ENCODE peak calls at places on chromosomes 12 and 14, in five cellular contexts. H is esophagus squamous epithelium, E is cardiac fibroblast, B is upper lobe of left lung, T is heart left ventricle. Q is an unnamed sample.

GRCh38 chr12:105733579-105733978 is 403.1 kb downstream of the C12orf75 start:
- DNase-seq in T (no peak), B (no peak), H (no peak), E (no peak), Q (no peak)

GRCh38 chr14:104291123-104292000 is 153.0 kb downstream of the KIF26A start:
- DNase-seq in H (no peak), E (no peak), B (peak), T (no peak), Q (no peak)

GRCh38 chr14:21631084-21631483 is 3.7 kb downstream of the OR10G2 start:
- DNase-seq in T (no peak), B (no peak), E (no peak), H (no peak), Q (no peak)

GRCh38 chr14:55136241-55136640 is 7.2 kb downstream of the LGALS3 start:
- DNase-seq in B (no peak), E (peak), H (no peak), T (no peak), Q (peak)

GRCh38 chr12:121181181-121181580 is 28.7 kb upstream of the P2RX4 start:
- DNase-seq in B (no peak), H (no peak), E (peak), T (no peak), Q (peak)

GRCh38 chr14:36315159-36315853 is 5.1 kb downstream of the MBIP start:
- DNase-seq in H (no peak), E (no peak), B (no peak), T (no peak), Q (no peak)

GRCh38 chr12:82527165-82527780 is 159.4 kb upstream of the TMTC2 start:
- DNase-seq in H (no peak), T (no peak), B (no peak), E (peak), Q (peak)

GRCh38 chr14:68546839-68547238 is 246.0 kb downstream of the ZFP36L1 start:
- DNase-seq in B (no peak), T (no peak), E (peak), H (no peak), Q (peak)

GRCh38 chr12:88665051-88665450 is 84.8 kb upstream of the KITLG start:
- DNase-seq in H (no peak), E (peak), T (no peak), B (no peak), Q (peak)

GRCh38 chr12:65879878-65880277 is 55.6 kb downstream of the HMGA2 start:
- DNase-seq in T (no peak), H (no peak), E (peak), B (no peak), Q (peak)

GRCh38 chr14:77076118-77076631 is 21.9 kb upstream of the CIPC start:
- DNase-seq in E (peak), B (peak), T (peak), H (no peak), Q (peak)

GRCh38 chr12:6899837-6900519 is 4.6 kb upstream of the LRRC23 start:
- DNase-seq in E (peak), B (peak), T (peak), H (no peak), Q (peak)

GRCh38 chr12:59792647-59793046 is 196.8 kb downstream of the SLC16A7 start:
- DNase-seq in E (no peak), T (no peak), B (no peak), H (no peak), Q (no peak)

GRCh38 chr12:98817779-98818178 is 172.7 kb downstream of the APAF1 start:
- DNase-seq in E (no peak), B (no peak), T (no peak), H (no peak), Q (no peak)

GRCh38 chr14:85319101-85319500 is 210.8 kb upstream of the FLRT2 start:
- DNase-seq in E (no peak), B (no peak), H (no peak), T (no peak), Q (no peak)

GRCh38 chr14:88323086-88323519 is at the start of gene KCNK10:
- DNase-seq in H (no peak), E (peak), B (no peak), T (no peak), Q (no peak)

GRCh38 chr14:81537193-81537592 is 3.5 kb upstream of the SEL1L start:
- DNase-seq in T (no peak), B (no peak), H (no peak), E (no peak), Q (no peak)

GRCh38 chr14:100788517-100789365 is 37.2 kb upstream of the MEG3 start:
- DNase-seq in H (no peak), T (no peak), B (no peak), E (no peak), Q (no peak)

GRCh38 chr12:56634242-56634836 is 4.2 kb upstream of the BAZ2A start:
- DNase-seq in B (peak), H (no peak), E (peak), T (peak), Q (no peak)

GRCh38 chr12:92133795-92134637 is 11.6 kb downstream of the BTG1 start:
- DNase-seq in H (no peak), T (no peak), E (no peak), B (no peak), Q (no peak)

GRCh38 chr12:89733579-89734201 is 25.1 kb upstream of the ATP2B1 start:
- DNase-seq in T (no peak), B (no peak), E (peak), H (no peak), Q (peak)

GRCh38 chr14:49306152-49306751 is 279.9 kb downstream of the RPS29 start:
- DNase-seq in E (peak), H (no peak), B (no peak), T (no peak), Q (peak)

GRCh38 chr12:30617568-30617967 is 78.1 kb downstream of the IPO8 start:
- DNase-seq in E (no peak), B (no peak), T (no peak), H (no peak), Q (no peak)

GRCh38 chr14:25007832-25008231 is 42.1 kb downstream of the STXBP6 start:
- DNase-seq in E (no peak), T (no peak), H (no peak), B (no peak), Q (no peak)

DNA sequence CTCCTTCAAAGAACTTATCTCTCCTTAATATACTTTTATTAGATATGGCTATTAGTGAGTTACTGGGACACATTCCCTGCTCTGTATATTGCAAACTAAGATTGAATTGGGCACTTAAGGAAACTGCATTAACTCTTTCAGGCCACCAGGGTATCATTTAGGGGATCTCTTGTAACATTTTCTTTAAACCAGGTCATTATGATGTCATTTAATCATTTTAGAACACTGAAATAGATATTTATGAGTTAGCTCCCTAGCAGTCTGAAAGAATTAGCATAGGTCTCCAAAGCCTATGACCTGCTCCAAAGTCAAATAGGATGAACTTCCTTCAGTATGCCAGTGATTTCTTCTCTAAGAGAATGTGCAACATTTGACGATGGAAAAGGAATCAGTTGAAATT is 506.9 kb downstream of the FOXG1 start:
- DNase-seq in H (no peak), E (no peak), T (no peak), B (no peak), Q (no peak)
- TF ChIP-seq CTCF in H (no peak), E (peak), T (peak), B (no peak), Q (peak)

DNA sequence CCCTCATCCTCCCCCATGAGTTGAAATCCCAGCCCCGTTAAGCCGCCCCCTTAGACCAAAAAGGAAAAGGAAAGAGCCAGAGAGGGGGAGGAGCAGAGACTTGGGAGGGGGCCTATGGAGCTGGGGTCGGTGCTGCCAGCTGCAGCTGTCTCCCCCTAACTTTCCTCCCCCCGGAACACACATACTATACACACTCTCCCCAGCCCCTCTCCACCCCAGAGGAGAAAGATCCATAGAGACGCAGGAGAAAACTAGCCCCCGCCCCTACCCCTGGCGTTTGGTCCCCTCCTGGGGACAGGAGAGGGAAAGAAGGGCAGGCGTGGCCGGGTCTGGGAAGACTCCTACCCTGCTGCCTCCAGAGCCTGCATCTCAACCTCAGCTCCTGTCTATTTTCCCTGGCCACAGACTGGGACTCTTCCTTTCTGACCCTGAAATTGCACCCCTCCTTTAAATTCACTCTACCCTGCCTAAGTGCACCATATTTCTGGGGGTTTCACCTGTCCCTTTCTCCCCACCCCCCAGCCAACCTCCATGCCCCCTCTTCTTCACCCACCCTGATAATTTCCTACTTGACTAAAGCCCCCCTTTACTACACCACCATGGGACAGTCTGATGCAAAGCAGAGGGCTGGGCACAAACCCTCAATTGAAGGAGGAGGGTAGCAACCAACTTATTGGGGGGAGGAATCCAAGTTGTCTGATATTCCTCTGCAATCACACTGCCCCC is 1.6 kb upstream of the HOXC9 start:
- DNase-seq in E (no peak), B (no peak), H (no peak), T (no peak), Q (no peak)
- H3K4me3 ChIP-seq in E (no peak), B (no peak), H (no peak), T (no peak), Q (no peak)

GRCh38 chr14:69803753-69804152 is 6.7 kb upstream of the SLC10A1 start:
- DNase-seq in E (no peak), H (no peak), B (no peak), T (no peak), Q (no peak)
- TF ChIP-seq CTCF in E (peak), H (peak), B (no peak), T (no peak), Q (peak)

GRCh38 chr12:111369496-111370220 is 763 bp upstream of the PHETA1 start:
- DNase-seq in E (no peak), H (no peak), T (no peak), B (no peak), Q (no peak)
- H3K4me3 ChIP-seq in E (peak), H (peak), T (peak), B (peak), Q (peak)

DNA sequence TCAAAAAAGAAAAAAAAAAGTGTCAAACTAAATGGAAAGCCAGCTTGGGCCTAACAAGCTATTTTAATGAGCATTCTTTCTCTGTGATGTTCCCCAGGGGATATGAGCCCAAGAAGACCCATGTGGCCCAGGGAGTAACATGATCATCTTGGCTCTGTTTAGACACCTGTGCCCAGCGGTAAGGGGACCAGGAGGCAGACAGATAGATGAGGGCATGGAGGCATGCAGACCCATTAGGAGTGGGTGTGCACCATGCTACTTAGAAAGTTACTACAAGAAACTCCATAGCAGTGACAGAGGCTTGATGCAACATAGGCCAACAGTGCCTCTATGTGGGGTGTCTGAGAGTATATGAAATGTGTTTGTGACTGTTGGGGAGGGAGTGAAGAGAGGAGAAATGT is 3.1 kb upstream of the CREBL2 start:
- DNase-seq in T (no peak), B (no peak), E (no peak), H (no peak), Q (peak)
- TF ChIP-seq CTCF in T (no peak), B (no peak), E (no peak), H (no peak), Q (no peak)

GRCh38 chr14:106843951-106844483 is 1317.6 kb downstream of the TMEM121 start:
- DNase-seq in T (peak), B (peak), H (no peak), E (no peak), Q (no peak)
- H3K4me3 ChIP-seq in T (peak), B (peak), H (peak), E (no peak), Q (no peak)

GRCh38 chr12:3207174-3207573 is 130.0 kb downstream of the TSPAN9 start:
- DNase-seq in E (no peak), T (no peak), H (no peak), B (no peak), Q (no peak)

GRCh38 chr12:3205742-3206519 is 128.8 kb downstream of the TSPAN9 start:
- DNase-seq in H (no peak), T (peak), B (no peak), E (no peak), Q (no peak)

GRCh38 chr12:3206536-3207072 is 129.4 kb downstream of the TSPAN9 start:
- DNase-seq in H (no peak), B (no peak), E (no peak), T (no peak), Q (no peak)

GRCh38 chr12:3204716-3205617 is 127.8 kb downstream of the TSPAN9 start:
- DNase-seq in T (no peak), E (no peak), B (no peak), H (no peak), Q (no peak)

DNA sequence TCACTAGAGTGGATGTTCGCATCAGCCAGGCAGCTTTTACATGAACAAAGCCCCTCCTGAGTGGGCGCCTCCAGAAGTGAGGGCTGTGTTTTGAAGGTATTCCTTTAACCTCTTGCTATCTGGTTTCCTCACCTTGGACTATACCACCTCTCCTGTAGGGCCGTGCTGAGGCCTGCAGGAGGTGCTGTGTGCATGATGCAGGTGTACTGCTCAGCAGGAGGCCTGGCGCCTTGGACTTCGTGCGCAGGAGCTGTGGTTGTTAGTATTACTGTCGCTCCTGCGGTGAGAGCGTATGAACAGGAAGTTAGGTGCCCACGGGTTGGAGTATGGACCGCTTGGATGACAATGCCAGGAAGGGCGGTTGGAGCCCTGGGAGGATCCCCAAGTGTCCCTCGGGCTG is 130.7 kb downstream of the TSPAN9 start:
- DNase-seq in E (no peak), T (peak), H (no peak), B (no peak), Q (no peak)
- TF ChIP-seq CTCF in E (peak), T (peak), H (no peak), B (no peak), Q (no peak)

GRCh38 chr12:54981796-54982195 is 2.8 kb downstream of the TESPA1 start:
- DNase-seq in E (no peak), H (no peak), T (no peak), B (no peak), Q (no peak)
- H3K4me3 ChIP-seq in E (no peak), H (no peak), T (no peak), B (no peak), Q (no peak)

GRCh38 chr14:75198291-75198933 is 22.0 kb upstream of the TMED10 start:
- DNase-seq in E (peak), H (no peak), T (peak), B (no peak), Q (peak)
- TF ChIP-seq CTCF in E (no peak), H (no peak), T (no peak), B (no peak), Q (no peak)

Q was measured in fibroblast of the aortic adventitia.